ENCODE peak calls at places on chromosomes 11 and 22, in five cellular contexts. P is esophagus squamous epithelium; W is progenitor cell of endocrine pancreas; D is adrenal gland; M is activated CD8-positive, alpha-beta T cell treated with anti-CD3 and anti-CD28 coated beads for 36 hours. S is an unnamed sample.

GRCh38 chr11:16820324-16821092 is 82.1 kb downstream of the C11orf58 start:
- DNase-seq in P (peak), W (peak), D (peak), M (peak), S (peak)

GRCh38 chr11:119729581-119730346 is 764 bp upstream of the NECTIN1 start:
- DNase-seq in P (no peak), W (no peak), D (peak), M (peak), S (no peak)

GRCh38 chr11:18135308-18135707 is 2.9 kb downstream of the MRGPRX3 start:
- DNase-seq in P (no peak), W (no peak), D (no peak), M (no peak), S (no peak)

GRCh38 chr11:36333468-36333867 is 37.4 kb downstream of the PRR5L start:
- DNase-seq in P (no peak), W (no peak), D (no peak), M (no peak), S (no peak)

GRCh38 chr11:121715395-121715794 is 262.6 kb upstream of the SORL1-AS1 start:
- DNase-seq in P (no peak), W (no peak), D (no peak), M (no peak), S (no peak)

GRCh38 chr11:7690648-7691047 is 15.6 kb downstream of the OVCH2 start:
- DNase-seq in P (no peak), W (no peak), D (no peak), M (no peak), S (no peak)

GRCh38 chr11:20020198-20020597 is 140.1 kb downstream of the DBX1 start:
- DNase-seq in P (no peak), W (no peak), D (no peak), M (no peak), S (no peak)

GRCh38 chr22:27299181-27300085 is 502.1 kb downstream of the MN1 start:
- DNase-seq in P (no peak), W (no peak), D (no peak), M (no peak), S (no peak)

GRCh38 chr11:22491826-22492225 is 133.8 kb downstream of the FANCF start:
- DNase-seq in P (no peak), W (no peak), D (no peak), M (no peak), S (no peak)

GRCh38 chr22:28978863-28979799 is 82.5 kb downstream of the C22orf31 start:
- DNase-seq in P (no peak), W (no peak), D (no peak), M (no peak), S (no peak)

GRCh38 chr22:22830193-22830592 is 57.4 kb upstream of the IGLL5 start:
- DNase-seq in P (no peak), W (no peak), D (no peak), M (no peak), S (no peak)

GRCh38 chr11:10581481-10582019 is 13.1 kb upstream of the LYVE1 start:
- DNase-seq in P (no peak), W (no peak), D (peak), M (no peak), S (no peak)

GRCh38 chr22:33302049-33302545 is 243.9 kb upstream of the SYN3 start:
- DNase-seq in P (peak), W (peak), D (peak), M (peak), S (peak)

GRCh38 chr11:65135633-65136145 is 1.4 kb upstream of the SYVN1 start:
- DNase-seq in P (no peak), W (no peak), D (no peak), M (no peak), S (no peak)

GRCh38 chr11:107696140-107696539 is 15.7 kb downstream of the SLN start:
- DNase-seq in P (no peak), W (no peak), D (no peak), M (no peak), S (no peak)

GRCh38 chr11:121337740-121338272 is 45.2 kb downstream of the SC5D start:
- DNase-seq in P (no peak), W (no peak), D (no peak), M (no peak), S (peak)

GRCh38 chr22:27995801-27996528 is 76.9 kb upstream of the PITPNB start:
- DNase-seq in P (no peak), W (no peak), D (no peak), M (no peak), S (no peak)

GRCh38 chr11:101453682-101454081 is 130.1 kb downstream of the TRPC6 start:
- DNase-seq in P (no peak), W (no peak), D (no peak), M (no peak), S (no peak)

GRCh38 chr11:8699903-8700302 is 17.3 kb downstream of the RPL27A start:
- DNase-seq in P (no peak), W (no peak), D (no peak), M (no peak), S (no peak)

GRCh38 chr22:37002633-37003032 is 16.6 kb downstream of the TST start:
- DNase-seq in P (no peak), W (no peak), D (no peak), M (no peak), S (no peak)

GRCh38 chr22:36999463-36999862 is 19.8 kb downstream of the TST start:
- DNase-seq in P (no peak), W (no peak), D (peak), M (no peak), S (no peak)

GRCh38 chr22:37001826-37002225 is 17.4 kb downstream of the TST start:
- DNase-seq in P (no peak), W (no peak), D (no peak), M (no peak), S (no peak)

GRCh38 chr22:37000676-37001534 is 18.3 kb downstream of the TST start:
- DNase-seq in P (no peak), W (no peak), D (no peak), M (no peak), S (no peak)

GRCh38 chr22:36998620-36999351 is 20.5 kb downstream of the TST start:
- DNase-seq in P (no peak), W (no peak), D (peak), M (peak), S (no peak)
- TF ChIP-seq CTCF in P (no peak), W (no peak), D (no peak), M (no peak), S (no peak)

GRCh38 chr11:116374085-116374484 is 398.7 kb downstream of the BUD13 start:
- DNase-seq in P (no peak), W (no peak), D (no peak), M (no peak), S (no peak)

GRCh38 chr11:116373545-116373944 is 399.2 kb downstream of the BUD13 start:
- DNase-seq in P (no peak), W (no peak), D (no peak), M (no peak), S (no peak)

GRCh38 chr11:116376054-116376453 is 396.7 kb downstream of the BUD13 start:
- DNase-seq in P (no peak), W (no peak), D (no peak), M (no peak), S (no peak)

GRCh38 chr11:116376547-116376946 is 396.2 kb downstream of the BUD13 start:
- DNase-seq in P (no peak), W (no peak), D (no peak), M (no peak), S (no peak)

GRCh38 chr11:116375221-116375620 is 397.6 kb downstream of the BUD13 start:
- DNase-seq in P (no peak), W (no peak), D (no peak), M (no peak), S (no peak)
- TF ChIP-seq CTCF in P (no peak), W (no peak), D (no peak), M (no peak), S (no peak)

DNA sequence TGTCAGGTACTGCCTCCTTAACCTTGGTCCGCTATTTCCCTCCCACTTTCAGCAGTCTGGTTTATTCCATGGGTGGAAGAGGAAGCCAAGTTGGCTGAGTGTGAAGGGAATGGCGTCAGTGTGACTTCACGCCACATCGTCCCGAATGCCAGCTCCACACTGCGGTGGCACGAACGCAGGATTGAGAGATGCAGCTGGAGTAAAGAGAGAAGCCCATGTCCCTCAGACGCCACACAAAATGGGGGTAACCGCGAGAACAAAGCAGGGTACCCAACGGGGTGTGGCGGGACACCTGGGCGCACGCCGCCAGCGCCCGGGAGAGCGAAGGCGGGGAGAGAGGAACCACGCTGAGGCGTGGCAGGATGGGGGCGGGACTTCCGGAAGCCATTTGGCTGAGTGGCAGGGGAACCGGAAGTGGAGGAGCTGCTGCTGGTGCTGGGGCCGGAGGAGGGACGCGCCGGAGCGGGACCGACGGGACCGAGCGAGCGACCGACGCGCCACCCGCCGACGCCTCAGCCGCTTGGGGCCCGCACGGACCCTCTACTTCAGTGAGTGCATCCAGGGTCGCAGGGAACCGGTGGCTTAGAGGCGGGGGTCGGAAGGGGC is at the start of gene PAFAH1B2:
- DNase-seq in P (peak), W (peak), D (peak), M (peak), S (peak)
- TF ChIP-seq CTCF in P (no peak), W (no peak), D (no peak), M (no peak), S (no peak)

DNA sequence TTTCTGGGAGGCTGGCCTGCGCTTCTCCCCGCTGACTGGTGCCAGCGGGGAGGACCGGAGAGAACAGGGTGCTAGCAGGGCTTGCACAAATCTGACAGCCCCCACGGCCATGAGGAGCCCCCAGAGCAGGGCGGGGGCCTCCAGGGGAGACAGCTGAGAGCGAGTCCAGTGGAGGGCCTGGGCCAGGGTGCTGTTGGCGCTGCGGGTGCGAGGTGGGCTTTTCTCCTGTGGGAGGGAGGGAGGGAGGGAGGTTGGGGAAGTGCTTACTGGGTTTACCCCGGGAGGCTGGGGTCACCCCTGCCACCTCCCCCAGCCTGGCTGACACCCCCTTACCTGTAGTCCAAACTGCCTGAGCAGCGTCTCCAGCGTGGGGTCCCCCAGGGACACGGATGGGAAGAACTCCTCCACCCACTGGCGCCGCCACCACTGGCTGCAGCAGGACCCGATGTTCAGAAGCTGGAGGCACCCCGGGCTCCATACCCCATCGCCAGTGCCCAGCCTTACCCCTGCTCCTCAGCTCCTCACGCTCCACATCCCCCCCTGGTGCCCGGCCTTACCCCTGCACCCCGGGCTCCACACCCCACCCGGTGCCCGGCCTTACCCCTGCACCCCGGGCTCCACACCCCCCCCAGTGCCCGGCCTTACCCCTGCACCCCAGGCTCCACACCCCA is 3.9 kb downstream of the LMF2 start:
- DNase-seq in P (no peak), W (no peak), D (no peak), M (peak), S (peak)
- TF ChIP-seq CTCF in P (no peak), W (no peak), D (no peak), M (no peak), S (peak)

DNA sequence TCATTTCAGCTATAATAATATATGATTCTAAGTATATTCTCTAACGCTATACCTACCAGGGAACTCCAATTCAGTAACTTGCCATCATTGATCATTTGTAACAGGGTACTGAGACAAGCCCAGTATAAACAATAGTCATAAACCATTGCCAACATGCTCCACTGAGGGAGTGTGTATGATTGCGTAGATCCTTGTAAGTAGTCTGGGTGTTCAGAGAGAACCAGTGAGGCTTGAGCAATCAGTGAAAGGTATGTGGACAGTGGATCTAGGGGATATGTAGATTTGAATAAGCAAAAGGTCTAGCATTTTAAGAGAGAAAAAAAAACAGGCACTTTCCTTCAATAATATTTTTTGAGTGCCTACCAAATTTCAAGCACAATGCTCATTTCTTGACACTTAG is 1325.9 kb downstream of the LRRC4C start:
- DNase-seq in P (no peak), W (no peak), D (no peak), M (no peak), S (no peak)
- TF ChIP-seq CTCF in P (no peak), W (no peak), D (no peak), M (no peak), S (no peak)

GRCh38 chr11:104000798-104001197 is 35.6 kb upstream of the DDI1 start:
- DNase-seq in P (no peak), W (no peak), D (no peak), M (no peak), S (no peak)
- TF ChIP-seq CTCF in P (no peak), W (no peak), D (no peak), M (no peak), S (no peak)

S was measured in GM12865.